ENCODE peak calls at places on chromosomes 11 and 22, in ten cellular contexts. K is nucleus accumbens; P is amygdala; D is NCI-H748 treated with DMSO at 0.1 percent for 48 hours; E is activated CD4-positive, alpha-beta T cell treated with anti-CD3 and anti-CD28 coated beads for 1 hour; A is GM23248; J is central memory CD4-positive, alpha-beta T cell; H is NCI-H524 treated with DMSO at 0.1 percent for 48 hours; B is astrocyte of the spinal cord; L is GM12891. Y is an unnamed sample.

GRCh38 chr11:121337078-121337477 is 44.5 kb downstream of the SC5D start:
- DNase-seq in K (no peak), P (no peak), D (no peak), E (no peak), A (no peak), J (no peak), H (no peak), B (no peak), L (no peak), Y (no peak)

GRCh38 chr11:78380615-78381029 is 37.0 kb downstream of the GAB2 start:
- DNase-seq in K (no peak), P (no peak), D (no peak), E (no peak), A (peak), J (no peak), H (no peak), B (peak), L (no peak), Y (no peak)

GRCh38 chr11:70176940-70177689 is 26.0 kb upstream of the FADD start:
- DNase-seq in K (no peak), P (no peak), D (no peak), E (peak), A (peak), J (peak), H (no peak), B (no peak), L (peak), Y (no peak)

GRCh38 chr22:48335442-48336139 is 1492.1 kb downstream of the BRD1 start:
- DNase-seq in K (no peak), P (no peak), D (no peak), E (no peak), A (no peak), J (no peak), H (no peak), B (no peak), L (no peak), Y (no peak)

GRCh38 chr11:93548679-93549319 is 5.6 kb upstream of the SMCO4 start:
- DNase-seq in K (no peak), P (no peak), D (no peak), E (no peak), A (no peak), J (no peak), H (no peak), B (no peak), L (no peak), Y (no peak)

GRCh38 chr11:10488121-10488580 is 33.1 kb downstream of the AMPD3 start:
- DNase-seq in K (no peak), P (no peak), D (no peak), E (no peak), A (no peak), J (no peak), H (no peak), B (no peak), L (no peak), Y (no peak)

GRCh38 chr11:103850419-103851165 is 185.8 kb upstream of the DDI1 start:
- DNase-seq in K (no peak), P (no peak), D (no peak), E (no peak), A (no peak), J (no peak), H (no peak), B (peak), L (no peak), Y (no peak)

GRCh38 chr11:129785383-129786111 is 30.1 kb upstream of the TMEM45B start:
- DNase-seq in K (no peak), P (no peak), D (peak), E (no peak), A (peak), J (peak), H (no peak), B (no peak), L (no peak), Y (no peak)

GRCh38 chr11:17368551-17368950 is 17.0 kb downstream of the NCR3LG1 start:
- DNase-seq in K (no peak), P (no peak), D (no peak), E (no peak), A (no peak), J (no peak), H (no peak), B (no peak), L (no peak), Y (no peak)

GRCh38 chr11:16807306-16807705 is 68.9 kb downstream of the C11orf58 start:
- DNase-seq in K (no peak), P (no peak), D (no peak), E (no peak), A (no peak), J (no peak), H (no peak), B (no peak), L (no peak), Y (no peak)